ENCODE peak calls at places on chromosomes 1 and 21, in five cellular contexts. One of them, this sample, is unnamed.

GRCh38 chr21:38793926-38794713 is 11.6 kb upstream of the ETS2 start:
- DNase-seq in fibroblast of mammary gland: no peak
- DNase-seq in EL: no peak
- DNase-seq in stimulated activated naive B cell treated with anti-CD40 and anti-IgM and Interleukin-4, amounts not matched to agents 10 μg/mL and 1 μg/mL and 100 μg/mL, for 72 hours: no peak
- DNase-seq in AG04450: no peak
- DNase-seq in this sample: no peak

GRCh38 chr1:32239790-32240139 is 7.3 kb upstream of the FAM167B start:
- DNase-seq in fibroblast of mammary gland: no peak
- DNase-seq in EL: no peak
- DNase-seq in stimulated activated naive B cell treated with anti-CD40 and anti-IgM and Interleukin-4, amounts not matched to agents 10 μg/mL and 1 μg/mL and 100 μg/mL, for 72 hours: no peak
- DNase-seq in AG04450: no peak
- DNase-seq in this sample: no peak

GRCh38 chr1:80675469-80675868 is 1125.3 kb upstream of the ADGRL2 start:
- DNase-seq in fibroblast of mammary gland: peak
- DNase-seq in EL: peak
- DNase-seq in stimulated activated naive B cell treated with anti-CD40 and anti-IgM and Interleukin-4, amounts not matched to agents 10 μg/mL and 1 μg/mL and 100 μg/mL, for 72 hours: no peak
- DNase-seq in AG04450: no peak
- DNase-seq in this sample: peak

GRCh38 chr1:225343618-225344017 is 84.2 kb downstream of the LBR start:
- DNase-seq in fibroblast of mammary gland: peak
- DNase-seq in EL: peak
- DNase-seq in stimulated activated naive B cell treated with anti-CD40 and anti-IgM and Interleukin-4, amounts not matched to agents 10 μg/mL and 1 μg/mL and 100 μg/mL, for 72 hours: no peak
- DNase-seq in AG04450: no peak
- DNase-seq in this sample: peak

GRCh38 chr1:220189750-220190347 is 82.4 kb downstream of the RAB3GAP2 start:
- DNase-seq in fibroblast of mammary gland: peak
- DNase-seq in EL: peak
- DNase-seq in stimulated activated naive B cell treated with anti-CD40 and anti-IgM and Interleukin-4, amounts not matched to agents 10 μg/mL and 1 μg/mL and 100 μg/mL, for 72 hours: no peak
- DNase-seq in AG04450: no peak
- DNase-seq in this sample: peak

GRCh38 chr1:204359474-204360255 is at the start of gene PLEKHA6:
- DNase-seq in fibroblast of mammary gland: peak
- DNase-seq in EL: peak
- DNase-seq in stimulated activated naive B cell treated with anti-CD40 and anti-IgM and Interleukin-4, amounts not matched to agents 10 μg/mL and 1 μg/mL and 100 μg/mL, for 72 hours: no peak
- DNase-seq in AG04450: no peak
- DNase-seq in this sample: peak

GRCh38 chr1:110513511-110513910 is 5.5 kb downstream of the KCNA10 start:
- DNase-seq in fibroblast of mammary gland: peak
- DNase-seq in EL: peak
- DNase-seq in stimulated activated naive B cell treated with anti-CD40 and anti-IgM and Interleukin-4, amounts not matched to agents 10 μg/mL and 1 μg/mL and 100 μg/mL, for 72 hours: no peak
- DNase-seq in AG04450: no peak
- DNase-seq in this sample: peak

GRCh38 chr1:177256153-177256814 is 85.5 kb downstream of the BRINP2 start:
- DNase-seq in fibroblast of mammary gland: peak
- DNase-seq in EL: peak
- DNase-seq in stimulated activated naive B cell treated with anti-CD40 and anti-IgM and Interleukin-4, amounts not matched to agents 10 μg/mL and 1 μg/mL and 100 μg/mL, for 72 hours: no peak
- DNase-seq in AG04450: peak
- DNase-seq in this sample: peak

GRCh38 chr1:61426884-61427283 is 298.1 kb downstream of the TM2D1 start:
- DNase-seq in fibroblast of mammary gland: no peak
- DNase-seq in EL: no peak
- DNase-seq in stimulated activated naive B cell treated with anti-CD40 and anti-IgM and Interleukin-4, amounts not matched to agents 10 μg/mL and 1 μg/mL and 100 μg/mL, for 72 hours: no peak
- DNase-seq in AG04450: no peak
- DNase-seq in this sample: no peak

GRCh38 chr1:31625561-31626272 is 8.2 kb downstream of the HCRTR1 start:
- DNase-seq in fibroblast of mammary gland: peak
- DNase-seq in EL: peak
- DNase-seq in stimulated activated naive B cell treated with anti-CD40 and anti-IgM and Interleukin-4, amounts not matched to agents 10 μg/mL and 1 μg/mL and 100 μg/mL, for 72 hours: no peak
- DNase-seq in AG04450: no peak
- DNase-seq in this sample: peak

GRCh38 chr21:24825348-24825747 is 781.9 kb downstream of the MRPL39 start:
- DNase-seq in fibroblast of mammary gland: no peak
- DNase-seq in EL: no peak
- DNase-seq in stimulated activated naive B cell treated with anti-CD40 and anti-IgM and Interleukin-4, amounts not matched to agents 10 μg/mL and 1 μg/mL and 100 μg/mL, for 72 hours: no peak
- DNase-seq in AG04450: no peak
- DNase-seq in this sample: no peak

GRCh38 chr1:221878134-221878533 is 136.2 kb upstream of the DUSP10 start:
- DNase-seq in fibroblast of mammary gland: peak
- DNase-seq in EL: no peak
- DNase-seq in stimulated activated naive B cell treated with anti-CD40 and anti-IgM and Interleukin-4, amounts not matched to agents 10 μg/mL and 1 μg/mL and 100 μg/mL, for 72 hours: no peak
- DNase-seq in AG04450: no peak
- DNase-seq in this sample: no peak

GRCh38 chr1:40411294-40411693 is 37.8 kb downstream of the SMAP2 start:
- DNase-seq in fibroblast of mammary gland: no peak
- DNase-seq in EL: no peak
- DNase-seq in stimulated activated naive B cell treated with anti-CD40 and anti-IgM and Interleukin-4, amounts not matched to agents 10 μg/mL and 1 μg/mL and 100 μg/mL, for 72 hours: no peak
- DNase-seq in AG04450: no peak
- DNase-seq in this sample: no peak

GRCh38 chr1:229225331-229225782 is 45.6 kb upstream of the RAB4A start:
- DNase-seq in fibroblast of mammary gland: no peak
- DNase-seq in EL: no peak
- DNase-seq in stimulated activated naive B cell treated with anti-CD40 and anti-IgM and Interleukin-4, amounts not matched to agents 10 μg/mL and 1 μg/mL and 100 μg/mL, for 72 hours: no peak
- DNase-seq in AG04450: no peak
- DNase-seq in this sample: no peak

GRCh38 chr1:78255849-78256248 is 210.1 kb downstream of the GIPC2 start:
- DNase-seq in fibroblast of mammary gland: peak
- DNase-seq in EL: no peak
- DNase-seq in stimulated activated naive B cell treated with anti-CD40 and anti-IgM and Interleukin-4, amounts not matched to agents 10 μg/mL and 1 μg/mL and 100 μg/mL, for 72 hours: no peak
- DNase-seq in AG04450: no peak
- DNase-seq in this sample: no peak

GRCh38 chr1:156400191-156400920 is 31.3 kb downstream of the RHBG start:
- DNase-seq in fibroblast of mammary gland: no peak
- DNase-seq in EL: no peak
- DNase-seq in stimulated activated naive B cell treated with anti-CD40 and anti-IgM and Interleukin-4, amounts not matched to agents 10 μg/mL and 1 μg/mL and 100 μg/mL, for 72 hours: no peak
- DNase-seq in AG04450: no peak
- DNase-seq in this sample: no peak

GRCh38 chr1:55060133-55060999 is 21.0 kb downstream of the PCSK9 start:
- DNase-seq in fibroblast of mammary gland: peak
- DNase-seq in EL: no peak
- DNase-seq in stimulated activated naive B cell treated with anti-CD40 and anti-IgM and Interleukin-4, amounts not matched to agents 10 μg/mL and 1 μg/mL and 100 μg/mL, for 72 hours: no peak
- DNase-seq in AG04450: no peak
- DNase-seq in this sample: peak

GRCh38 chr1:60132985-60133673 is 59.6 kb upstream of the C1orf87 start:
- DNase-seq in fibroblast of mammary gland: peak
- DNase-seq in EL: peak
- DNase-seq in stimulated activated naive B cell treated with anti-CD40 and anti-IgM and Interleukin-4, amounts not matched to agents 10 μg/mL and 1 μg/mL and 100 μg/mL, for 72 hours: no peak
- DNase-seq in AG04450: peak
- DNase-seq in this sample: peak

GRCh38 chr21:33969600-33969999 is 54.0 kb upstream of the ATP5PO start:
- DNase-seq in fibroblast of mammary gland: no peak
- DNase-seq in EL: no peak
- DNase-seq in stimulated activated naive B cell treated with anti-CD40 and anti-IgM and Interleukin-4, amounts not matched to agents 10 μg/mL and 1 μg/mL and 100 μg/mL, for 72 hours: no peak
- DNase-seq in AG04450: no peak
- DNase-seq in this sample: no peak

GRCh38 chr1:179742717-179743678 is at the start of gene FAM163A:
- DNase-seq in fibroblast of mammary gland: no peak
- DNase-seq in EL: no peak
- DNase-seq in stimulated activated naive B cell treated with anti-CD40 and anti-IgM and Interleukin-4, amounts not matched to agents 10 μg/mL and 1 μg/mL and 100 μg/mL, for 72 hours: no peak
- DNase-seq in AG04450: no peak
- DNase-seq in this sample: no peak

GRCh38 chr1:156146749-156147405 is 6.5 kb upstream of the SEMA4A start:
- DNase-seq in fibroblast of mammary gland: no peak
- DNase-seq in EL: no peak
- DNase-seq in stimulated activated naive B cell treated with anti-CD40 and anti-IgM and Interleukin-4, amounts not matched to agents 10 μg/mL and 1 μg/mL and 100 μg/mL, for 72 hours: no peak
- DNase-seq in AG04450: no peak
- DNase-seq in this sample: peak

GRCh38 chr1:209873067-209873810 is 45.5 kb downstream of the UTP25 start:
- DNase-seq in fibroblast of mammary gland: peak
- DNase-seq in EL: peak
- DNase-seq in stimulated activated naive B cell treated with anti-CD40 and anti-IgM and Interleukin-4, amounts not matched to agents 10 μg/mL and 1 μg/mL and 100 μg/mL, for 72 hours: no peak
- DNase-seq in AG04450: no peak
- DNase-seq in this sample: peak

GRCh38 chr1:156707486-156708244 is 2.3 kb upstream of the CRABP2 start:
- DNase-seq in fibroblast of mammary gland: peak
- DNase-seq in EL: peak
- DNase-seq in stimulated activated naive B cell treated with anti-CD40 and anti-IgM and Interleukin-4, amounts not matched to agents 10 μg/mL and 1 μg/mL and 100 μg/mL, for 72 hours: no peak
- DNase-seq in AG04450: no peak
- DNase-seq in this sample: peak

GRCh38 chr1:84573481-84573966 is 716 bp downstream of the CTBS start:
- DNase-seq in fibroblast of mammary gland: peak
- DNase-seq in EL: no peak
- DNase-seq in stimulated activated naive B cell treated with anti-CD40 and anti-IgM and Interleukin-4, amounts not matched to agents 10 μg/mL and 1 μg/mL and 100 μg/mL, for 72 hours: no peak
- DNase-seq in AG04450: no peak
- DNase-seq in this sample: no peak

GRCh38 chr1:39205102-39205780 is 746 bp downstream of the MACF1 start:
- DNase-seq in fibroblast of mammary gland: peak
- DNase-seq in EL: peak
- DNase-seq in stimulated activated naive B cell treated with anti-CD40 and anti-IgM and Interleukin-4, amounts not matched to agents 10 μg/mL and 1 μg/mL and 100 μg/mL, for 72 hours: peak
- DNase-seq in AG04450: no peak
- DNase-seq in this sample: peak

GRCh38 chr1:27519341-27520258 is 29.6 kb upstream of the WASF2 start:
- DNase-seq in fibroblast of mammary gland: no peak
- DNase-seq in EL: no peak
- DNase-seq in stimulated activated naive B cell treated with anti-CD40 and anti-IgM and Interleukin-4, amounts not matched to agents 10 μg/mL and 1 μg/mL and 100 μg/mL, for 72 hours: no peak
- DNase-seq in AG04450: no peak
- DNase-seq in this sample: no peak

GRCh38 chr1:160171978-160172377 is 18.4 kb upstream of the CASQ1 start:
- DNase-seq in fibroblast of mammary gland: no peak
- DNase-seq in EL: no peak
- DNase-seq in stimulated activated naive B cell treated with anti-CD40 and anti-IgM and Interleukin-4, amounts not matched to agents 10 μg/mL and 1 μg/mL and 100 μg/mL, for 72 hours: no peak
- DNase-seq in AG04450: no peak
- DNase-seq in this sample: peak

GRCh38 chr1:117810553-117810952 is 118.9 kb downstream of the GDAP2 start:
- DNase-seq in fibroblast of mammary gland: peak
- DNase-seq in EL: no peak
- DNase-seq in stimulated activated naive B cell treated with anti-CD40 and anti-IgM and Interleukin-4, amounts not matched to agents 10 μg/mL and 1 μg/mL and 100 μg/mL, for 72 hours: no peak
- DNase-seq in AG04450: no peak
- DNase-seq in this sample: peak

GRCh38 chr1:235923466-235924008 is 56.8 kb upstream of the LYST start:
- DNase-seq in fibroblast of mammary gland: peak
- DNase-seq in EL: no peak
- DNase-seq in stimulated activated naive B cell treated with anti-CD40 and anti-IgM and Interleukin-4, amounts not matched to agents 10 μg/mL and 1 μg/mL and 100 μg/mL, for 72 hours: no peak
- DNase-seq in AG04450: peak
- DNase-seq in this sample: peak

GRCh38 chr1:9129391-9130041 is 614 bp upstream of the GPR157 start:
- DNase-seq in fibroblast of mammary gland: peak
- DNase-seq in EL: peak
- DNase-seq in stimulated activated naive B cell treated with anti-CD40 and anti-IgM and Interleukin-4, amounts not matched to agents 10 μg/mL and 1 μg/mL and 100 μg/mL, for 72 hours: peak
- DNase-seq in AG04450: no peak
- DNase-seq in this sample: peak

GRCh38 chr1:209106237-209106741 is 477.2 kb upstream of the CAMK1G start:
- DNase-seq in fibroblast of mammary gland: peak
- DNase-seq in EL: peak
- DNase-seq in stimulated activated naive B cell treated with anti-CD40 and anti-IgM and Interleukin-4, amounts not matched to agents 10 μg/mL and 1 μg/mL and 100 μg/mL, for 72 hours: no peak
- DNase-seq in AG04450: no peak
- DNase-seq in this sample: peak

GRCh38 chr1:156583821-156584622 is 4.5 kb downstream of the TTC24 start:
- DNase-seq in fibroblast of mammary gland: peak
- DNase-seq in EL: peak
- DNase-seq in stimulated activated naive B cell treated with anti-CD40 and anti-IgM and Interleukin-4, amounts not matched to agents 10 μg/mL and 1 μg/mL and 100 μg/mL, for 72 hours: peak
- DNase-seq in AG04450: peak
- DNase-seq in this sample: peak

GRCh38 chr1:153697191-153697872 is 18.8 kb downstream of the NPR1 start:
- DNase-seq in fibroblast of mammary gland: peak
- DNase-seq in EL: peak
- DNase-seq in stimulated activated naive B cell treated with anti-CD40 and anti-IgM and Interleukin-4, amounts not matched to agents 10 μg/mL and 1 μg/mL and 100 μg/mL, for 72 hours: no peak
- DNase-seq in AG04450: no peak
- DNase-seq in this sample: no peak

GRCh38 chr21:28518620-28519019 is 474.1 kb downstream of the LTN1 start:
- DNase-seq in fibroblast of mammary gland: peak
- DNase-seq in EL: peak
- DNase-seq in stimulated activated naive B cell treated with anti-CD40 and anti-IgM and Interleukin-4, amounts not matched to agents 10 μg/mL and 1 μg/mL and 100 μg/mL, for 72 hours: no peak
- DNase-seq in AG04450: no peak
- DNase-seq in this sample: peak

GRCh38 chr1:228022571-228023293 is 15.9 kb downstream of the WNT3A start:
- DNase-seq in fibroblast of mammary gland: no peak
- DNase-seq in EL: no peak
- DNase-seq in stimulated activated naive B cell treated with anti-CD40 and anti-IgM and Interleukin-4, amounts not matched to agents 10 μg/mL and 1 μg/mL and 100 μg/mL, for 72 hours: no peak
- DNase-seq in AG04450: no peak
- DNase-seq in this sample: no peak

GRCh38 chr1:204025917-204026709 is 46.8 kb upstream of the SOX13 start:
- DNase-seq in fibroblast of mammary gland: no peak
- DNase-seq in EL: no peak
- DNase-seq in stimulated activated naive B cell treated with anti-CD40 and anti-IgM and Interleukin-4, amounts not matched to agents 10 μg/mL and 1 μg/mL and 100 μg/mL, for 72 hours: no peak
- DNase-seq in AG04450: no peak
- DNase-seq in this sample: no peak

GRCh38 chr1:245837741-245838140 is 669.3 kb downstream of the SMYD3 start:
- DNase-seq in fibroblast of mammary gland: peak
- DNase-seq in EL: peak
- DNase-seq in stimulated activated naive B cell treated with anti-CD40 and anti-IgM and Interleukin-4, amounts not matched to agents 10 μg/mL and 1 μg/mL and 100 μg/mL, for 72 hours: no peak
- DNase-seq in AG04450: no peak
- DNase-seq in this sample: peak

GRCh38 chr1:14763977-14764376 is 165.5 kb downstream of the KAZN start:
- DNase-seq in fibroblast of mammary gland: no peak
- DNase-seq in EL: no peak
- DNase-seq in stimulated activated naive B cell treated with anti-CD40 and anti-IgM and Interleukin-4, amounts not matched to agents 10 μg/mL and 1 μg/mL and 100 μg/mL, for 72 hours: no peak
- DNase-seq in AG04450: no peak
- DNase-seq in this sample: no peak

GRCh38 chr1:32871364-32872188 is 864 bp upstream of the FNDC5 start:
- DNase-seq in fibroblast of mammary gland: peak
- DNase-seq in EL: peak
- DNase-seq in stimulated activated naive B cell treated with anti-CD40 and anti-IgM and Interleukin-4, amounts not matched to agents 10 μg/mL and 1 μg/mL and 100 μg/mL, for 72 hours: no peak
- DNase-seq in AG04450: no peak
- DNase-seq in this sample: no peak

This sample was measured in EH.